ENCODE peak calls at places on chromosomes 13 and 19, in six cellular contexts. One of them, this sample, is unnamed.

GRCh38 chr13:25930655-25931054 is 121.2 kb downstream of the SHISA2 start:
- DNase-seq in AG09309: no peak
- DNase-seq in psoas muscle: no peak
- DNase-seq in kidney epithelial cell: no peak
- DNase-seq in NCI-H1092 treated with DMSO at 0.1 percent for 48 hours: no peak
- DNase-seq in activated effector memory CD4-positive, alpha-beta T cell treated with anti-CD3 and anti-CD28 coated beads, Interleukin-2, amount 50 U/mL, for 16 hours: no peak
- DNase-seq in this sample: no peak

GRCh38 chr19:16470541-16470910 is 1.2 kb downstream of the EPS15L1 start:
- DNase-seq in NCI-H1092 treated with DMSO at 0.1 percent for 48 hours: no peak
- DNase-seq in activated effector memory CD4-positive, alpha-beta T cell treated with anti-CD3 and anti-CD28 coated beads, Interleukin-2, amount 50 U/mL, for 16 hours: no peak
- DNase-seq in AG09309: no peak
- DNase-seq in psoas muscle: no peak
- DNase-seq in kidney epithelial cell: no peak
- DNase-seq in this sample: no peak

GRCh38 chr19:7783991-7784421 is 21.0 kb downstream of the CLEC4M start:
- DNase-seq in activated effector memory CD4-positive, alpha-beta T cell treated with anti-CD3 and anti-CD28 coated beads, Interleukin-2, amount 50 U/mL, for 16 hours: no peak
- DNase-seq in kidney epithelial cell: peak
- DNase-seq in psoas muscle: no peak
- DNase-seq in AG09309: no peak
- DNase-seq in NCI-H1092 treated with DMSO at 0.1 percent for 48 hours: no peak
- DNase-seq in this sample: no peak

GRCh38 chr19:38252935-38253691 is 3.1 kb downstream of the PPP1R14A start:
- DNase-seq in AG09309: no peak
- DNase-seq in kidney epithelial cell: no peak
- DNase-seq in psoas muscle: no peak
- DNase-seq in activated effector memory CD4-positive, alpha-beta T cell treated with anti-CD3 and anti-CD28 coated beads, Interleukin-2, amount 50 U/mL, for 16 hours: no peak
- DNase-seq in NCI-H1092 treated with DMSO at 0.1 percent for 48 hours: no peak
- DNase-seq in this sample: no peak

GRCh38 chr19:57903298-57904174 is 12.9 kb downstream of the ZNF417 start:
- DNase-seq in kidney epithelial cell: no peak
- DNase-seq in AG09309: peak
- DNase-seq in psoas muscle: no peak
- DNase-seq in NCI-H1092 treated with DMSO at 0.1 percent for 48 hours: peak
- DNase-seq in activated effector memory CD4-positive, alpha-beta T cell treated with anti-CD3 and anti-CD28 coated beads, Interleukin-2, amount 50 U/mL, for 16 hours: no peak
- DNase-seq in this sample: no peak

GRCh38 chr19:28245937-28246336 is 967.0 kb downstream of the UQCRFS1 start:
- DNase-seq in kidney epithelial cell: no peak
- DNase-seq in psoas muscle: no peak
- DNase-seq in AG09309: no peak
- DNase-seq in NCI-H1092 treated with DMSO at 0.1 percent for 48 hours: no peak
- DNase-seq in activated effector memory CD4-positive, alpha-beta T cell treated with anti-CD3 and anti-CD28 coated beads, Interleukin-2, amount 50 U/mL, for 16 hours: no peak
- DNase-seq in this sample: no peak

GRCh38 chr19:53849237-53849676 is 18.4 kb upstream of the MYADM start:
- DNase-seq in AG09309: peak
- DNase-seq in activated effector memory CD4-positive, alpha-beta T cell treated with anti-CD3 and anti-CD28 coated beads, Interleukin-2, amount 50 U/mL, for 16 hours: no peak
- DNase-seq in psoas muscle: no peak
- DNase-seq in kidney epithelial cell: no peak
- DNase-seq in NCI-H1092 treated with DMSO at 0.1 percent for 48 hours: no peak
- DNase-seq in this sample: no peak

GRCh38 chr13:98847780-98848179 is 95.3 kb upstream of the SLC15A1 start:
- DNase-seq in NCI-H1092 treated with DMSO at 0.1 percent for 48 hours: no peak
- DNase-seq in kidney epithelial cell: no peak
- DNase-seq in psoas muscle: no peak
- DNase-seq in activated effector memory CD4-positive, alpha-beta T cell treated with anti-CD3 and anti-CD28 coated beads, Interleukin-2, amount 50 U/mL, for 16 hours: no peak
- DNase-seq in AG09309: no peak
- DNase-seq in this sample: no peak

GRCh38 chr13:104773775-104774174 is 1707.6 kb upstream of the SLC10A2 start:
- DNase-seq in AG09309: no peak
- DNase-seq in activated effector memory CD4-positive, alpha-beta T cell treated with anti-CD3 and anti-CD28 coated beads, Interleukin-2, amount 50 U/mL, for 16 hours: no peak
- DNase-seq in NCI-H1092 treated with DMSO at 0.1 percent for 48 hours: peak
- DNase-seq in psoas muscle: no peak
- DNase-seq in kidney epithelial cell: no peak
- DNase-seq in this sample: no peak

GRCh38 chr19:47729799-47730520 is 15.4 kb upstream of the NOP53 start:
- DNase-seq in AG09309: no peak
- DNase-seq in activated effector memory CD4-positive, alpha-beta T cell treated with anti-CD3 and anti-CD28 coated beads, Interleukin-2, amount 50 U/mL, for 16 hours: peak
- DNase-seq in kidney epithelial cell: no peak
- DNase-seq in psoas muscle: peak
- DNase-seq in NCI-H1092 treated with DMSO at 0.1 percent for 48 hours: no peak
- DNase-seq in this sample: peak

GRCh38 chr19:49129238-49129583 is 9.9 kb downstream of the PPFIA3 start:
- DNase-seq in AG09309: no peak
- DNase-seq in kidney epithelial cell: no peak
- DNase-seq in NCI-H1092 treated with DMSO at 0.1 percent for 48 hours: no peak
- DNase-seq in activated effector memory CD4-positive, alpha-beta T cell treated with anti-CD3 and anti-CD28 coated beads, Interleukin-2, amount 50 U/mL, for 16 hours: no peak
- DNase-seq in psoas muscle: no peak
- DNase-seq in this sample: peak

GRCh38 chr13:73844986-73845385 is 289.2 kb downstream of the KLF12 start:
- DNase-seq in AG09309: no peak
- DNase-seq in kidney epithelial cell: no peak
- DNase-seq in NCI-H1092 treated with DMSO at 0.1 percent for 48 hours: no peak
- DNase-seq in activated effector memory CD4-positive, alpha-beta T cell treated with anti-CD3 and anti-CD28 coated beads, Interleukin-2, amount 50 U/mL, for 16 hours: no peak
- DNase-seq in psoas muscle: no peak
- DNase-seq in this sample: no peak

GRCh38 chr13:74290324-74290773 is 156.1 kb upstream of the KLF12 start:
- DNase-seq in psoas muscle: no peak
- DNase-seq in activated effector memory CD4-positive, alpha-beta T cell treated with anti-CD3 and anti-CD28 coated beads, Interleukin-2, amount 50 U/mL, for 16 hours: no peak
- DNase-seq in AG09309: peak
- DNase-seq in NCI-H1092 treated with DMSO at 0.1 percent for 48 hours: peak
- DNase-seq in kidney epithelial cell: peak
- DNase-seq in this sample: peak

GRCh38 chr13:30340367-30341184 is 33.2 kb upstream of the KATNAL1 start:
- DNase-seq in NCI-H1092 treated with DMSO at 0.1 percent for 48 hours: no peak
- DNase-seq in psoas muscle: peak
- DNase-seq in kidney epithelial cell: no peak
- DNase-seq in AG09309: peak
- DNase-seq in activated effector memory CD4-positive, alpha-beta T cell treated with anti-CD3 and anti-CD28 coated beads, Interleukin-2, amount 50 U/mL, for 16 hours: no peak
- DNase-seq in this sample: no peak

GRCh38 chr13:41216160-41216559 is 21.8 kb upstream of the KBTBD7 start:
- DNase-seq in activated effector memory CD4-positive, alpha-beta T cell treated with anti-CD3 and anti-CD28 coated beads, Interleukin-2, amount 50 U/mL, for 16 hours: no peak
- DNase-seq in kidney epithelial cell: no peak
- DNase-seq in psoas muscle: no peak
- DNase-seq in NCI-H1092 treated with DMSO at 0.1 percent for 48 hours: no peak
- DNase-seq in AG09309: no peak
- DNase-seq in this sample: no peak

GRCh38 chr19:55651236-55651635 is 3.2 kb downstream of the CCDC106 start:
- DNase-seq in psoas muscle: no peak
- DNase-seq in activated effector memory CD4-positive, alpha-beta T cell treated with anti-CD3 and anti-CD28 coated beads, Interleukin-2, amount 50 U/mL, for 16 hours: no peak
- DNase-seq in NCI-H1092 treated with DMSO at 0.1 percent for 48 hours: no peak
- DNase-seq in AG09309: no peak
- DNase-seq in kidney epithelial cell: no peak
- DNase-seq in this sample: no peak

GRCh38 chr13:98549728-98550317 is 27.1 kb downstream of the STK24 start:
- DNase-seq in psoas muscle: no peak
- DNase-seq in activated effector memory CD4-positive, alpha-beta T cell treated with anti-CD3 and anti-CD28 coated beads, Interleukin-2, amount 50 U/mL, for 16 hours: no peak
- DNase-seq in NCI-H1092 treated with DMSO at 0.1 percent for 48 hours: no peak
- DNase-seq in AG09309: no peak
- DNase-seq in kidney epithelial cell: no peak
- DNase-seq in this sample: no peak

GRCh38 chr13:113758651-113759524 is at the start of gene TMEM255B:
- DNase-seq in psoas muscle: peak
- DNase-seq in kidney epithelial cell: no peak
- DNase-seq in AG09309: no peak
- DNase-seq in NCI-H1092 treated with DMSO at 0.1 percent for 48 hours: peak
- DNase-seq in activated effector memory CD4-positive, alpha-beta T cell treated with anti-CD3 and anti-CD28 coated beads, Interleukin-2, amount 50 U/mL, for 16 hours: peak
- DNase-seq in this sample: peak

GRCh38 chr13:114063545-114064515 is 68.6 kb downstream of the RASA3 start:
- DNase-seq in AG09309: peak
- DNase-seq in NCI-H1092 treated with DMSO at 0.1 percent for 48 hours: no peak
- DNase-seq in activated effector memory CD4-positive, alpha-beta T cell treated with anti-CD3 and anti-CD28 coated beads, Interleukin-2, amount 50 U/mL, for 16 hours: peak
- DNase-seq in kidney epithelial cell: no peak
- DNase-seq in psoas muscle: peak
- DNase-seq in this sample: peak

GRCh38 chr13:106246817-106247216 is 288.6 kb downstream of the EFNB2 start:
- DNase-seq in AG09309: no peak
- DNase-seq in psoas muscle: no peak
- DNase-seq in activated effector memory CD4-positive, alpha-beta T cell treated with anti-CD3 and anti-CD28 coated beads, Interleukin-2, amount 50 U/mL, for 16 hours: no peak
- DNase-seq in NCI-H1092 treated with DMSO at 0.1 percent for 48 hours: no peak
- DNase-seq in kidney epithelial cell: no peak
- DNase-seq in this sample: no peak

GRCh38 chr19:1109697-1110671 is 6.2 kb downstream of the GPX4 start:
- DNase-seq in psoas muscle: no peak
- DNase-seq in NCI-H1092 treated with DMSO at 0.1 percent for 48 hours: no peak
- DNase-seq in AG09309: no peak
- DNase-seq in kidney epithelial cell: no peak
- DNase-seq in activated effector memory CD4-positive, alpha-beta T cell treated with anti-CD3 and anti-CD28 coated beads, Interleukin-2, amount 50 U/mL, for 16 hours: no peak
- DNase-seq in this sample: no peak

GRCh38 chr19:2210206-2210605 is 25.9 kb downstream of the PLEKHJ1 start:
- DNase-seq in kidney epithelial cell: no peak
- DNase-seq in activated effector memory CD4-positive, alpha-beta T cell treated with anti-CD3 and anti-CD28 coated beads, Interleukin-2, amount 50 U/mL, for 16 hours: no peak
- DNase-seq in AG09309: no peak
- DNase-seq in NCI-H1092 treated with DMSO at 0.1 percent for 48 hours: no peak
- DNase-seq in psoas muscle: no peak
- DNase-seq in this sample: no peak

GRCh38 chr19:49224856-49225255 is 67.3 kb downstream of the TRPM4 start:
- DNase-seq in activated effector memory CD4-positive, alpha-beta T cell treated with anti-CD3 and anti-CD28 coated beads, Interleukin-2, amount 50 U/mL, for 16 hours: peak
- DNase-seq in AG09309: no peak
- DNase-seq in NCI-H1092 treated with DMSO at 0.1 percent for 48 hours: peak
- DNase-seq in psoas muscle: peak
- DNase-seq in kidney epithelial cell: no peak
- DNase-seq in this sample: peak